ENCODE peak calls at places on chromosomes 4 and X, in nine cellular contexts. One of them, this sample, is unnamed.
A peak's percentile ranks its signal among the peaks of the same experiment; 100 is the strongest.

GRCh38 chr4:22014222-22014741 is 65.7 kb upstream of the KCNIP4 start:
- DNase-seq in KBM-7: peak; percentile 15
- DNase-seq in GM04503: no peak
- DNase-seq in T-helper 9 cell: no peak
- DNase-seq in stimulated activated naive CD8-positive, alpha-beta T cell treated with anti-CD3 and anti-CD28 coated beads, Interleukin-15, Interleukin-2, amounts not matched to agents 100 U/mL and 50 U/mL, for 24 hours: no peak
- DNase-seq in activated CD8-positive, alpha-beta T cell treated with anti-CD3 and anti-CD28 coated beads for 36 hours: no peak
- DNase-seq in RPMI8226: no peak
- DNase-seq in progenitor cell of endocrine pancreas: no peak
- DNase-seq in T-helper 2 cell: no peak
- DNase-seq in this sample: peak; percentile 91

GRCh38 chr4:68476191-68476590 is 28.9 kb downstream of the TMPRSS11E start:
- DNase-seq in KBM-7: no peak
- DNase-seq in GM04503: no peak
- DNase-seq in T-helper 9 cell: no peak
- DNase-seq in stimulated activated naive CD8-positive, alpha-beta T cell treated with anti-CD3 and anti-CD28 coated beads, Interleukin-15, Interleukin-2, amounts not matched to agents 100 U/mL and 50 U/mL, for 24 hours: no peak
- DNase-seq in activated CD8-positive, alpha-beta T cell treated with anti-CD3 and anti-CD28 coated beads for 36 hours: no peak
- DNase-seq in RPMI8226: no peak
- DNase-seq in progenitor cell of endocrine pancreas: no peak
- DNase-seq in T-helper 2 cell: no peak
- DNase-seq in this sample: no peak

GRCh38 chrX:148133099-148133725 is 152.1 kb downstream of the FMR1NB start:
- DNase-seq in KBM-7: peak; percentile 21
- DNase-seq in GM04503: no peak
- DNase-seq in T-helper 9 cell: no peak
- DNase-seq in stimulated activated naive CD8-positive, alpha-beta T cell treated with anti-CD3 and anti-CD28 coated beads, Interleukin-15, Interleukin-2, amounts not matched to agents 100 U/mL and 50 U/mL, for 24 hours: no peak
- DNase-seq in activated CD8-positive, alpha-beta T cell treated with anti-CD3 and anti-CD28 coated beads for 36 hours: no peak
- DNase-seq in RPMI8226: no peak
- DNase-seq in progenitor cell of endocrine pancreas: no peak
- DNase-seq in T-helper 2 cell: no peak
- DNase-seq in this sample: no peak

GRCh38 chr4:148443550-148444295 is 1.5 kb upstream of the NR3C2 start:
- DNase-seq in KBM-7: no peak
- DNase-seq in GM04503: no peak
- DNase-seq in T-helper 9 cell: peak; percentile 34
- DNase-seq in stimulated activated naive CD8-positive, alpha-beta T cell treated with anti-CD3 and anti-CD28 coated beads, Interleukin-15, Interleukin-2, amounts not matched to agents 100 U/mL and 50 U/mL, for 24 hours: peak; percentile 55
- DNase-seq in activated CD8-positive, alpha-beta T cell treated with anti-CD3 and anti-CD28 coated beads for 36 hours: peak; percentile 57
- DNase-seq in RPMI8226: no peak
- DNase-seq in progenitor cell of endocrine pancreas: peak; percentile 24
- DNase-seq in T-helper 2 cell: no peak
- DNase-seq in this sample: no peak

GRCh38 chrX:129754266-129755024 is 15.7 kb downstream of the XPNPEP2 start:
- DNase-seq in KBM-7: peak; percentile 67
- DNase-seq in GM04503: no peak
- DNase-seq in T-helper 9 cell: no peak
- DNase-seq in stimulated activated naive CD8-positive, alpha-beta T cell treated with anti-CD3 and anti-CD28 coated beads, Interleukin-15, Interleukin-2, amounts not matched to agents 100 U/mL and 50 U/mL, for 24 hours: no peak
- DNase-seq in activated CD8-positive, alpha-beta T cell treated with anti-CD3 and anti-CD28 coated beads for 36 hours: peak; percentile 38
- DNase-seq in RPMI8226: no peak
- DNase-seq in progenitor cell of endocrine pancreas: no peak
- DNase-seq in T-helper 2 cell: no peak
- DNase-seq in this sample: no peak

GRCh38 chr4:183962413-183962812 is 57.3 kb downstream of the STOX2 start:
- DNase-seq in KBM-7: no peak
- DNase-seq in GM04503: no peak
- DNase-seq in T-helper 9 cell: no peak
- DNase-seq in stimulated activated naive CD8-positive, alpha-beta T cell treated with anti-CD3 and anti-CD28 coated beads, Interleukin-15, Interleukin-2, amounts not matched to agents 100 U/mL and 50 U/mL, for 24 hours: no peak
- DNase-seq in activated CD8-positive, alpha-beta T cell treated with anti-CD3 and anti-CD28 coated beads for 36 hours: no peak
- DNase-seq in RPMI8226: no peak
- DNase-seq in progenitor cell of endocrine pancreas: no peak
- DNase-seq in T-helper 2 cell: no peak
- DNase-seq in this sample: no peak

GRCh38 chr4:123020285-123020684 is 97.9 kb upstream of the NUDT6 start:
- DNase-seq in KBM-7: no peak
- DNase-seq in GM04503: no peak
- DNase-seq in T-helper 9 cell: no peak
- DNase-seq in stimulated activated naive CD8-positive, alpha-beta T cell treated with anti-CD3 and anti-CD28 coated beads, Interleukin-15, Interleukin-2, amounts not matched to agents 100 U/mL and 50 U/mL, for 24 hours: no peak
- DNase-seq in activated CD8-positive, alpha-beta T cell treated with anti-CD3 and anti-CD28 coated beads for 36 hours: no peak
- DNase-seq in RPMI8226: no peak
- DNase-seq in progenitor cell of endocrine pancreas: no peak
- DNase-seq in T-helper 2 cell: no peak
- DNase-seq in this sample: no peak

GRCh38 chr4:8241211-8241779 is 28.3 kb upstream of the HTRA3 start:
- DNase-seq in KBM-7: no peak
- DNase-seq in GM04503: no peak
- DNase-seq in T-helper 9 cell: no peak
- DNase-seq in stimulated activated naive CD8-positive, alpha-beta T cell treated with anti-CD3 and anti-CD28 coated beads, Interleukin-15, Interleukin-2, amounts not matched to agents 100 U/mL and 50 U/mL, for 24 hours: no peak
- DNase-seq in activated CD8-positive, alpha-beta T cell treated with anti-CD3 and anti-CD28 coated beads for 36 hours: no peak
- DNase-seq in RPMI8226: no peak
- DNase-seq in progenitor cell of endocrine pancreas: no peak
- DNase-seq in T-helper 2 cell: no peak
- DNase-seq in this sample: no peak

GRCh38 chr4:23884731-23885130 is 5.1 kb downstream of the PPARGC1A start:
- DNase-seq in KBM-7: no peak
- DNase-seq in GM04503: no peak
- DNase-seq in T-helper 9 cell: no peak
- DNase-seq in stimulated activated naive CD8-positive, alpha-beta T cell treated with anti-CD3 and anti-CD28 coated beads, Interleukin-15, Interleukin-2, amounts not matched to agents 100 U/mL and 50 U/mL, for 24 hours: no peak
- DNase-seq in activated CD8-positive, alpha-beta T cell treated with anti-CD3 and anti-CD28 coated beads for 36 hours: no peak
- DNase-seq in RPMI8226: no peak
- DNase-seq in progenitor cell of endocrine pancreas: no peak
- DNase-seq in T-helper 2 cell: no peak
- DNase-seq in this sample: no peak

GRCh38 chrX:149472620-149473019 is 32.5 kb downstream of the IDS start:
- DNase-seq in KBM-7: no peak
- DNase-seq in GM04503: no peak
- DNase-seq in T-helper 9 cell: no peak
- DNase-seq in stimulated activated naive CD8-positive, alpha-beta T cell treated with anti-CD3 and anti-CD28 coated beads, Interleukin-15, Interleukin-2, amounts not matched to agents 100 U/mL and 50 U/mL, for 24 hours: no peak
- DNase-seq in activated CD8-positive, alpha-beta T cell treated with anti-CD3 and anti-CD28 coated beads for 36 hours: no peak
- DNase-seq in RPMI8226: peak; percentile 3
- DNase-seq in progenitor cell of endocrine pancreas: no peak
- DNase-seq in T-helper 2 cell: no peak
- DNase-seq in this sample: no peak

GRCh38 chr4:175369087-175369486 is 443.0 kb downstream of the GPM6A start:
- DNase-seq in KBM-7: no peak
- DNase-seq in GM04503: peak; percentile 23
- DNase-seq in T-helper 9 cell: no peak
- DNase-seq in stimulated activated naive CD8-positive, alpha-beta T cell treated with anti-CD3 and anti-CD28 coated beads, Interleukin-15, Interleukin-2, amounts not matched to agents 100 U/mL and 50 U/mL, for 24 hours: no peak
- DNase-seq in activated CD8-positive, alpha-beta T cell treated with anti-CD3 and anti-CD28 coated beads for 36 hours: no peak
- DNase-seq in RPMI8226: no peak
- DNase-seq in progenitor cell of endocrine pancreas: no peak
- DNase-seq in T-helper 2 cell: no peak
- DNase-seq in this sample: no peak

GRCh38 chr4:170465434-170465833 is 375.7 kb upstream of the AADAT start:
- DNase-seq in KBM-7: no peak
- DNase-seq in GM04503: no peak
- DNase-seq in T-helper 9 cell: no peak
- DNase-seq in stimulated activated naive CD8-positive, alpha-beta T cell treated with anti-CD3 and anti-CD28 coated beads, Interleukin-15, Interleukin-2, amounts not matched to agents 100 U/mL and 50 U/mL, for 24 hours: no peak
- DNase-seq in activated CD8-positive, alpha-beta T cell treated with anti-CD3 and anti-CD28 coated beads for 36 hours: no peak
- DNase-seq in RPMI8226: no peak
- DNase-seq in progenitor cell of endocrine pancreas: no peak
- DNase-seq in T-helper 2 cell: no peak
- DNase-seq in this sample: no peak

GRCh38 chr4:152935661-152936445 is at the start of gene FHDC1:
- DNase-seq in KBM-7: peak; percentile 38
- DNase-seq in GM04503: no peak
- DNase-seq in T-helper 9 cell: no peak
- DNase-seq in stimulated activated naive CD8-positive, alpha-beta T cell treated with anti-CD3 and anti-CD28 coated beads, Interleukin-15, Interleukin-2, amounts not matched to agents 100 U/mL and 50 U/mL, for 24 hours: peak; percentile 12
- DNase-seq in activated CD8-positive, alpha-beta T cell treated with anti-CD3 and anti-CD28 coated beads for 36 hours: peak; percentile 28
- DNase-seq in RPMI8226: peak; percentile 35
- DNase-seq in progenitor cell of endocrine pancreas: peak; percentile 85
- DNase-seq in T-helper 2 cell: no peak
- DNase-seq in this sample: no peak

GRCh38 chr4:21986312-21986711 is 37.7 kb upstream of the KCNIP4 start:
- DNase-seq in KBM-7: no peak
- DNase-seq in GM04503: no peak
- DNase-seq in T-helper 9 cell: no peak
- DNase-seq in stimulated activated naive CD8-positive, alpha-beta T cell treated with anti-CD3 and anti-CD28 coated beads, Interleukin-15, Interleukin-2, amounts not matched to agents 100 U/mL and 50 U/mL, for 24 hours: no peak
- DNase-seq in activated CD8-positive, alpha-beta T cell treated with anti-CD3 and anti-CD28 coated beads for 36 hours: no peak
- DNase-seq in RPMI8226: no peak
- DNase-seq in progenitor cell of endocrine pancreas: no peak
- DNase-seq in T-helper 2 cell: no peak
- DNase-seq in this sample: no peak

GRCh38 chr4:3483471-3483921 is 20.4 kb downstream of the DOK7 start:
- DNase-seq in KBM-7: peak; percentile 27
- DNase-seq in GM04503: peak; percentile 44
- DNase-seq in T-helper 9 cell: no peak
- DNase-seq in stimulated activated naive CD8-positive, alpha-beta T cell treated with anti-CD3 and anti-CD28 coated beads, Interleukin-15, Interleukin-2, amounts not matched to agents 100 U/mL and 50 U/mL, for 24 hours: no peak
- DNase-seq in activated CD8-positive, alpha-beta T cell treated with anti-CD3 and anti-CD28 coated beads for 36 hours: no peak
- DNase-seq in RPMI8226: no peak
- DNase-seq in progenitor cell of endocrine pancreas: no peak
- DNase-seq in T-helper 2 cell: no peak
- DNase-seq in this sample: no peak

GRCh38 chr4:185672151-185672550 is 136.8 kb upstream of the PDLIM3 start:
- DNase-seq in KBM-7: no peak
- DNase-seq in GM04503: no peak
- DNase-seq in T-helper 9 cell: no peak
- DNase-seq in stimulated activated naive CD8-positive, alpha-beta T cell treated with anti-CD3 and anti-CD28 coated beads, Interleukin-15, Interleukin-2, amounts not matched to agents 100 U/mL and 50 U/mL, for 24 hours: no peak
- DNase-seq in activated CD8-positive, alpha-beta T cell treated with anti-CD3 and anti-CD28 coated beads for 36 hours: no peak
- DNase-seq in RPMI8226: no peak
- DNase-seq in progenitor cell of endocrine pancreas: no peak
- DNase-seq in T-helper 2 cell: no peak
- DNase-seq in this sample: no peak

GRCh38 chrX:10240918-10241317 is 84.1 kb downstream of the CLCN4 start:
- DNase-seq in KBM-7: no peak
- DNase-seq in GM04503: peak; percentile 52
- DNase-seq in T-helper 9 cell: no peak
- DNase-seq in stimulated activated naive CD8-positive, alpha-beta T cell treated with anti-CD3 and anti-CD28 coated beads, Interleukin-15, Interleukin-2, amounts not matched to agents 100 U/mL and 50 U/mL, for 24 hours: no peak
- DNase-seq in activated CD8-positive, alpha-beta T cell treated with anti-CD3 and anti-CD28 coated beads for 36 hours: no peak
- DNase-seq in RPMI8226: no peak
- DNase-seq in progenitor cell of endocrine pancreas: no peak
- DNase-seq in T-helper 2 cell: no peak
- DNase-seq in this sample: no peak

GRCh38 chr4:100302061-100303026 is 112.1 kb upstream of the DDIT4L start:
- DNase-seq in KBM-7: no peak
- DNase-seq in GM04503: no peak
- DNase-seq in T-helper 9 cell: no peak
- DNase-seq in stimulated activated naive CD8-positive, alpha-beta T cell treated with anti-CD3 and anti-CD28 coated beads, Interleukin-15, Interleukin-2, amounts not matched to agents 100 U/mL and 50 U/mL, for 24 hours: no peak
- DNase-seq in activated CD8-positive, alpha-beta T cell treated with anti-CD3 and anti-CD28 coated beads for 36 hours: no peak
- DNase-seq in RPMI8226: no peak
- DNase-seq in progenitor cell of endocrine pancreas: no peak
- DNase-seq in T-helper 2 cell: no peak
- DNase-seq in this sample: no peak

GRCh38 chr4:158538911-158539310 is 17.2 kb downstream of the RXFP1 start:
- DNase-seq in KBM-7: peak; percentile 84
- DNase-seq in GM04503: no peak
- DNase-seq in T-helper 9 cell: no peak
- DNase-seq in stimulated activated naive CD8-positive, alpha-beta T cell treated with anti-CD3 and anti-CD28 coated beads, Interleukin-15, Interleukin-2, amounts not matched to agents 100 U/mL and 50 U/mL, for 24 hours: no peak
- DNase-seq in activated CD8-positive, alpha-beta T cell treated with anti-CD3 and anti-CD28 coated beads for 36 hours: no peak
- DNase-seq in RPMI8226: no peak
- DNase-seq in progenitor cell of endocrine pancreas: no peak
- DNase-seq in T-helper 2 cell: no peak
- DNase-seq in this sample: peak; percentile 85

GRCh38 chr4:152462715-152463114 is 73.2 kb downstream of the FBXW7 start:
- DNase-seq in KBM-7: no peak
- DNase-seq in GM04503: no peak
- DNase-seq in T-helper 9 cell: no peak
- DNase-seq in stimulated activated naive CD8-positive, alpha-beta T cell treated with anti-CD3 and anti-CD28 coated beads, Interleukin-15, Interleukin-2, amounts not matched to agents 100 U/mL and 50 U/mL, for 24 hours: no peak
- DNase-seq in activated CD8-positive, alpha-beta T cell treated with anti-CD3 and anti-CD28 coated beads for 36 hours: no peak
- DNase-seq in RPMI8226: no peak
- DNase-seq in progenitor cell of endocrine pancreas: no peak
- DNase-seq in T-helper 2 cell: no peak
- DNase-seq in this sample: no peak

GRCh38 chr4:13992975-13993495 is 365.5 kb upstream of the BOD1L1 start:
- DNase-seq in KBM-7: no peak
- DNase-seq in GM04503: no peak
- DNase-seq in T-helper 9 cell: no peak
- DNase-seq in stimulated activated naive CD8-positive, alpha-beta T cell treated with anti-CD3 and anti-CD28 coated beads, Interleukin-15, Interleukin-2, amounts not matched to agents 100 U/mL and 50 U/mL, for 24 hours: no peak
- DNase-seq in activated CD8-positive, alpha-beta T cell treated with anti-CD3 and anti-CD28 coated beads for 36 hours: no peak
- DNase-seq in RPMI8226: no peak
- DNase-seq in progenitor cell of endocrine pancreas: no peak
- DNase-seq in T-helper 2 cell: no peak
- DNase-seq in this sample: no peak